ENCODE peak calls at places on chromosomes 2 and 18, in five cellular contexts. N is K562, S is GM12878, I is HepG2, G is H1. F is an unnamed sample.

GRCh38 chr2:232464534-232464865 is 8.5 kb downstream of the ALPI start:
- DNase-seq in N (no peak), S (no peak), I (no peak), G (no peak), F (peak)

GRCh38 chr2:219727771-219728429 is 100.5 kb downstream of the SLC4A3 start:
- DNase-seq in N (no peak), S (no peak), I (no peak), G (no peak), F (no peak)

GRCh38 chr2:196277002-196277401 is 105.6 kb upstream of the STK17B start:
- DNase-seq in N (peak), S (no peak), I (no peak), G (no peak), F (no peak)

GRCh38 chr2:135843671-135844070 is 6.7 kb upstream of the LCT start:
- DNase-seq in N (no peak), S (no peak), I (no peak), G (no peak), F (no peak)

GRCh38 chr18:11119550-11119949 is 29.8 kb downstream of the PIEZO2 start:
- DNase-seq in N (no peak), S (no peak), I (peak), G (no peak), F (no peak)

GRCh38 chr2:36606925-36607324 is 9.0 kb upstream of the FEZ2 start:
- DNase-seq in N (no peak), S (no peak), I (no peak), G (no peak), F (no peak)

GRCh38 chr2:218295029-218295428 is 2.7 kb upstream of the TMBIM1 start:
- DNase-seq in N (no peak), S (no peak), I (no peak), G (no peak), F (no peak)

GRCh38 chr18:49041677-49042570 is 91.2 kb upstream of the SMAD7 start:
- DNase-seq in N (no peak), S (no peak), I (peak), G (no peak), F (no peak)

GRCh38 chr2:196925768-196926561 is 542 bp downstream of the PGAP1 start:
- DNase-seq in N (peak), S (no peak), I (peak), G (no peak), F (peak)

GRCh38 chr18:9796933-9797549 is 88.7 kb upstream of the TXNDC2 start:
- DNase-seq in N (no peak), S (no peak), I (no peak), G (no peak), F (peak)

GRCh38 chr2:230700447-230700846 is 12.2 kb upstream of the CAB39 start:
- DNase-seq in N (no peak), S (no peak), I (no peak), G (no peak), F (no peak)

DNA sequence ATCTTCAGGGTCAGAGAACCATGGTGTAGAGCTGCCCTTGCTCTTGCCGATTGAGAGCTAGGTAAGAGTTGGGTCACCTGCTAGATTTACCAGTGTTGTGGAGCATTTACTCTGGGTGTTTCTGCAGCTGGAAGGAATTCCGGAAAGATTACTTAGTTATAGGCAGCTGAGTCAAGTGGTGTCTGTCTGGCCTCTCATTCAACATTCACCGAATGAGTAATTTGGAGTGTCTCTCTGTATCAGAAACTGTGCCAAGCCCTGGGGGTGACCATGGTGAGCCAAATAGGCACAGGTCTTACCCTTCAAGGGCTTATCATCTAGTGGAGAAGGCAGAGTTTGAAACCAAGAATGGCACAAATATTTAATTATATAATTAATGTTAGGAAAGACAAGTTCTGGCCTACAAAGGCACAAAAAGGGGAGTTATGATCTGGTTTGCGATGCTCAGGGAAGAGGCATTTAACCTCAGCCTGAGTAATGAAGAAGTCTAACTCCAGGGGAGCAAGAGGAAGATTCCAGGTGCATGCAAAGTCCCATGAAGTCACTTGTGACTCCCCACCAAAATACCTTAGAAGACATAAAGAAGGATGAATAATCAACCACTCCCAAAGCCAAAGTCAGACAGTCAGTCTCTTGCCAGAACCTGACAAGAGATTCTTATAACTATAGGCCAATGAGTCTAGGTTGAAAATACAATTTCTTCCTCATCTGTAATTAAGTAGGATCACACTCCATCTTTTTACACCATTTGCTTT is 12.5 kb downstream of the SETBP1 start:
- DNase-seq in N (no peak), S (no peak), I (no peak), G (no peak), F (no peak)
- TF ChIP-seq GABPA in N (no peak), S (no peak), I (no peak), G (no peak), F (no peak)

GRCh38 chr2:7726989-7727388 is 809.8 kb downstream of the RNF144A start:
- DNase-seq in N (no peak), S (no peak), I (no peak), G (no peak), F (no peak)

GRCh38 chr2:7724336-7724735 is 807.1 kb downstream of the RNF144A start:
- DNase-seq in N (no peak), S (no peak), I (no peak), G (no peak), F (no peak)

GRCh38 chr2:7722212-7722910 is 805.1 kb downstream of the RNF144A start:
- DNase-seq in N (no peak), S (peak), I (no peak), G (no peak), F (no peak)

GRCh38 chr2:7725850-7726242 is 808.6 kb downstream of the RNF144A start:
- DNase-seq in N (no peak), S (no peak), I (no peak), G (no peak), F (no peak)

DNA sequence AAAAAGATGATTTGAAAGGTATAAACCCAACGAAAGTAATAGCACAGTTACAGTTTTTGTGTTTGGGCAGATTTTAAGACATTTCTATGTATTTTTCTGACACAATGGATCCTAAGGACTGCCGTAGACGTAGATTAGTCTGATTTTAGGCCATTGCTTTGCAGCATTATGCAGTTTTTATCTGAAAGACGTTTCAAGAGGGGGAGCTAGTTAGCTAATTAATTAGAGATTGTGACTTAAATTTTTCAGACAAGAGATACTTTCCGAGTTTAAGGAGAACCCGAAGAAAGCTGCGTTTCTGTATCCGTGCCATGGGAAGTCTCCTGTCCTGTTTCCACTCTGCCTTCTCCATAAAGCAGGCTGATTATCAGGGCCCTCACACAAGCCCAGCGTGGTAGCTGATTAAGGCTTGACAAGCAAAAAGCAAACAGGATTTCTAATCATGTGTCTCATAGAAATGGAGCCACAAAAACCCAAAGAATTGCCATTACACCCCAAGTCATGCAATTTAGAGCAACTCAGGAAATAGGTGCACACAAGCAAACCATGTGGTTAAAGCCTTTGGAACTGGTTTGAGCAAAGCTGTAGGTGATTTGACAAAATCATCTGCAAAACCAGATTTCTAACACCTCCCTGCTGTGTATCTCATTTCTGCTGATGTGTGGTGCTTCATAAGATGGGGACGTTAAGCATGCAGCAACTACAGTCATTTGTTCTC is 808.1 kb downstream of the RNF144A start:
- DNase-seq in N (no peak), S (peak), I (no peak), G (no peak), F (no peak)
- H3K4me3 ChIP-seq in N (no peak), S (no peak), I (no peak), G (no peak), F (no peak)

GRCh38 chr2:82481207-82481606 is 1977.9 kb downstream of the SUCLG1 start:
- DNase-seq in N (no peak), S (no peak), I (no peak), G (no peak), F (no peak)
- TF ChIP-seq EP300 in N (no peak), S (no peak), I (no peak), G (no peak), F (no peak)

GRCh38 chr18:24731158-24731557 is 270.7 kb downstream of the HRH4 start:
- DNase-seq in N (no peak), S (no peak), I (no peak), G (no peak), F (no peak)

GRCh38 chr18:24731981-24732380 is 271.5 kb downstream of the HRH4 start:
- DNase-seq in N (no peak), S (no peak), I (no peak), G (no peak), F (no peak)

GRCh38 chr18:24735504-24736243 is 275.2 kb downstream of the HRH4 start:
- DNase-seq in N (no peak), S (no peak), I (no peak), G (no peak), F (no peak)

GRCh38 chr18:24736686-24737085 is 276.2 kb downstream of the HRH4 start:
- DNase-seq in N (no peak), S (no peak), I (no peak), G (no peak), F (no peak)

GRCh38 chr18:24734058-24734457 is 273.6 kb downstream of the HRH4 start:
- DNase-seq in N (no peak), S (no peak), I (peak), G (no peak), F (peak)
- TF ChIP-seq GABPA in N (no peak), S (no peak), I (no peak), G (no peak), F (no peak)

GRCh38 chr18:57211776-57212175 is 64.9 kb downstream of the BOD1L2 start:
- DNase-seq in N (no peak), S (no peak), I (no peak), G (no peak), F (no peak)

GRCh38 chr18:57211412-57211750 is 64.5 kb downstream of the BOD1L2 start:
- DNase-seq in N (no peak), S (no peak), I (no peak), G (no peak), F (no peak)

GRCh38 chr18:57210711-57211411 is 64.0 kb downstream of the BOD1L2 start:
- DNase-seq in N (no peak), S (no peak), I (peak), G (no peak), F (no peak)

GRCh38 chr18:57209697-57210096 is 62.8 kb downstream of the BOD1L2 start:
- DNase-seq in N (no peak), S (no peak), I (no peak), G (no peak), F (no peak)

GRCh38 chr18:57210101-57210661 is 63.3 kb downstream of the BOD1L2 start:
- DNase-seq in N (peak), S (no peak), I (peak), G (peak), F (no peak)
- H3K4me3 ChIP-seq in N (no peak), S (no peak), I (no peak), G (peak), F (no peak)

GRCh38 chr2:45889620-45890019 is 238.1 kb downstream of the PRKCE start:
- DNase-seq in N (no peak), S (no peak), I (no peak), G (no peak), F (no peak)
- TF ChIP-seq EP300 in N (no peak), S (no peak), I (no peak), G (no peak), F (no peak)

GRCh38 chr2:234823196-234823876 is 128.5 kb upstream of the SH3BP4 start:
- DNase-seq in N (no peak), S (no peak), I (no peak), G (no peak), F (no peak)
- TF ChIP-seq GABPA in N (no peak), S (no peak), I (no peak), G (no peak), F (no peak)

GRCh38 chr18:55320399-55321255 is 267.4 kb downstream of the TCF4 start:
- DNase-seq in N (no peak), S (no peak), I (no peak), G (no peak), F (no peak)
- H3K4me3 ChIP-seq in N (no peak), S (peak), I (no peak), G (no peak), F (peak)

GRCh38 chr2:172914277-172915003 is 161.2 kb upstream of the MAP3K20 start:
- DNase-seq in N (no peak), S (no peak), I (no peak), G (no peak), F (no peak)

GRCh38 chr2:172908275-172908674 is 167.4 kb upstream of the MAP3K20 start:
- DNase-seq in N (no peak), S (no peak), I (no peak), G (no peak), F (no peak)

GRCh38 chr2:172909454-172909853 is 166.2 kb upstream of the MAP3K20 start:
- DNase-seq in N (no peak), S (no peak), I (no peak), G (no peak), F (no peak)

GRCh38 chr2:172906401-172906811 is 169.2 kb upstream of the MAP3K20 start:
- DNase-seq in N (no peak), S (no peak), I (no peak), G (no peak), F (peak)

GRCh38 chr2:172912245-172912644 is 163.4 kb upstream of the MAP3K20 start:
- DNase-seq in N (no peak), S (no peak), I (no peak), G (no peak), F (no peak)
- TF ChIP-seq EP300 in N (no peak), S (no peak), I (no peak), G (no peak), F (no peak)